ENCODE peak calls at places on chromosome 3, in ten cellular contexts. D is fibroblast of pulmonary artery; Y is adipocyte; Z is fibroblast of lung; L is mammary epithelial cell; J is Peyer's patch; T is effector memory CD4-positive, alpha-beta T cell; Q is aorta; C is cardiac muscle cell; K is right cardiac atrium. N is an unnamed sample.

GRCh38 chr3:22117751-22118346 is 366.8 kb upstream of the ZNF385D start:
- DNase-seq in D (peak), Y (peak), Z (peak), L (peak), J (no peak), T (no peak), Q (no peak), C (peak), K (no peak), N (peak)

GRCh38 chr3:71912839-71913495 is 128.0 kb upstream of the PROK2 start:
- DNase-seq in D (no peak), Y (no peak), Z (no peak), L (no peak), J (no peak), T (no peak), Q (no peak), C (no peak), K (no peak), N (peak)

GRCh38 chr3:122890077-122890484 is 95.2 kb downstream of the SLC49A4 start:
- DNase-seq in D (peak), Y (peak), Z (peak), L (peak), J (no peak), T (no peak), Q (peak), C (peak), K (peak), N (peak)

GRCh38 chr3:102106421-102107097 is 257.2 kb downstream of the NFKBIZ start:
- DNase-seq in D (peak), Y (peak), Z (peak), L (peak), J (no peak), T (no peak), Q (no peak), C (peak), K (no peak), N (peak)

GRCh38 chr3:157388976-157389375 is 47.7 kb upstream of the PTX3 start:
- DNase-seq in D (peak), Y (peak), Z (peak), L (no peak), J (no peak), T (no peak), Q (no peak), C (peak), K (no peak), N (peak)

GRCh38 chr3:63863150-63864007 is at the start of the genes ATXN7 and THOC7:
- DNase-seq in D (peak), Y (peak), Z (peak), L (peak), J (peak), T (peak), Q (peak), C (peak), K (peak), N (peak)

GRCh38 chr3:169298247-169298992 is 365.1 kb downstream of the MECOM start:
- DNase-seq in D (no peak), Y (no peak), Z (no peak), L (no peak), J (no peak), T (no peak), Q (no peak), C (no peak), K (no peak), N (no peak)

GRCh38 chr3:120177151-120177550 is 82.9 kb upstream of the GSK3B start:
- DNase-seq in D (peak), Y (peak), Z (peak), L (peak), J (no peak), T (no peak), Q (peak), C (peak), K (peak), N (peak)

GRCh38 chr3:155088705-155089380 is 8.7 kb downstream of the MME start:
- DNase-seq in D (no peak), Y (peak), Z (peak), L (no peak), J (no peak), T (no peak), Q (no peak), C (no peak), K (no peak), N (no peak)

GRCh38 chr3:177441813-177442646 is 244.7 kb upstream of the TBL1XR1 start:
- DNase-seq in D (no peak), Y (no peak), Z (peak), L (no peak), J (no peak), T (no peak), Q (no peak), C (no peak), K (peak), N (peak)

GRCh38 chr3:30655187-30655812 is 48.9 kb downstream of the TGFBR2 start:
- DNase-seq in D (peak), Y (no peak), Z (no peak), L (peak), J (no peak), T (no peak), Q (no peak), C (peak), K (no peak), N (peak)

GRCh38 chr3:34924961-34925360 is 714.4 kb upstream of the ARPP21 start:
- DNase-seq in D (no peak), Y (no peak), Z (no peak), L (no peak), J (no peak), T (no peak), Q (no peak), C (no peak), K (no peak), N (no peak)

GRCh38 chr3:115804722-115805121 is 181.4 kb downstream of the GAP43 start:
- DNase-seq in D (peak), Y (peak), Z (peak), L (peak), J (no peak), T (no peak), Q (no peak), C (peak), K (no peak), N (peak)

GRCh38 chr3:120488296-120488695 is 37.5 kb upstream of the FSTL1 start:
- DNase-seq in D (no peak), Y (no peak), Z (no peak), L (no peak), J (no peak), T (no peak), Q (no peak), C (no peak), K (no peak), N (peak)

GRCh38 chr3:142498397-142499180 is 50.8 kb upstream of the XRN1 start:
- DNase-seq in D (peak), Y (peak), Z (peak), L (peak), J (no peak), T (no peak), Q (no peak), C (peak), K (no peak), N (peak)

GRCh38 chr3:191334359-191334893 is 4.1 kb upstream of the UTS2B start:
- DNase-seq in D (no peak), Y (no peak), Z (no peak), L (no peak), J (no peak), T (no peak), Q (no peak), C (no peak), K (no peak), N (no peak)

GRCh38 chr3:65729553-65729952 is 309.2 kb downstream of the MAGI1 start:
- DNase-seq in D (peak), Y (peak), Z (peak), L (no peak), J (no peak), T (no peak), Q (no peak), C (peak), K (no peak), N (peak)

GRCh38 chr3:31275038-31275562 is 257.6 kb upstream of the STT3B start:
- DNase-seq in D (peak), Y (peak), Z (peak), L (peak), J (no peak), T (no peak), Q (no peak), C (peak), K (no peak), N (peak)

GRCh38 chr3:186998937-186999368 is 68.6 kb downstream of the ST6GAL1 start:
- DNase-seq in D (no peak), Y (no peak), Z (no peak), L (no peak), J (no peak), T (no peak), Q (no peak), C (no peak), K (no peak), N (no peak)

GRCh38 chr3:65877160-65877559 is 161.6 kb downstream of the MAGI1 start:
- DNase-seq in D (no peak), Y (no peak), Z (no peak), L (peak), J (no peak), T (no peak), Q (no peak), C (no peak), K (no peak), N (peak)

GRCh38 chr3:174618368-174618767 is 240.8 kb upstream of the NAALADL2 start:
- DNase-seq in D (no peak), Y (peak), Z (no peak), L (no peak), J (no peak), T (no peak), Q (no peak), C (no peak), K (no peak), N (no peak)

GRCh38 chr3:65953301-65953812 is 85.4 kb downstream of the MAGI1 start:
- DNase-seq in D (no peak), Y (no peak), Z (no peak), L (peak), J (peak), T (no peak), Q (no peak), C (peak), K (peak), N (no peak)

GRCh38 chr3:64342940-64343691 is 117.8 kb upstream of the PRICKLE2 start:
- DNase-seq in D (peak), Y (peak), Z (peak), L (peak), J (no peak), T (no peak), Q (no peak), C (peak), K (no peak), N (peak)

GRCh38 chr3:156575661-156576450 is 20.9 kb upstream of the SSR3 start:
- DNase-seq in D (no peak), Y (no peak), Z (no peak), L (no peak), J (no peak), T (no peak), Q (no peak), C (no peak), K (no peak), N (no peak)

GRCh38 chr3:113532698-113533533 is 561 bp downstream of the SIDT1 start:
- DNase-seq in D (no peak), Y (peak), Z (no peak), L (no peak), J (peak), T (no peak), Q (peak), C (no peak), K (peak), N (no peak)

GRCh38 chr3:167493240-167493639 is 19.4 kb upstream of the SERPINI2 start:
- DNase-seq in D (no peak), Y (no peak), Z (no peak), L (peak), J (no peak), T (no peak), Q (no peak), C (no peak), K (no peak), N (peak)

GRCh38 chr3:165185707-165186327 is 10.4 kb downstream of the SLITRK3 start:
- DNase-seq in D (peak), Y (peak), Z (peak), L (peak), J (peak), T (no peak), Q (no peak), C (peak), K (peak), N (peak)

GRCh38 chr3:18723426-18723825 is 298.3 kb upstream of the SATB1 start:
- DNase-seq in D (no peak), Y (no peak), Z (no peak), L (no peak), J (no peak), T (no peak), Q (no peak), C (no peak), K (no peak), N (no peak)

GRCh38 chr3:23806322-23807160 is 786 bp downstream of the UBE2E1 start:
- DNase-seq in D (peak), Y (peak), Z (peak), L (no peak), J (peak), T (no peak), Q (peak), C (no peak), K (peak), N (no peak)

GRCh38 chr3:197746214-197746613 is 3.5 kb upstream of the FYTTD1 start:
- DNase-seq in D (no peak), Y (no peak), Z (no peak), L (no peak), J (no peak), T (no peak), Q (no peak), C (no peak), K (no peak), N (no peak)

GRCh38 chr3:129942296-129942695 is 32.2 kb upstream of the TRH start:
- DNase-seq in D (peak), Y (peak), Z (peak), L (peak), J (peak), T (no peak), Q (no peak), C (peak), K (peak), N (peak)

GRCh38 chr3:111392911-111393351 is 149.1 kb upstream of the CD96 start:
- DNase-seq in D (no peak), Y (no peak), Z (no peak), L (peak), J (no peak), T (no peak), Q (no peak), C (no peak), K (no peak), N (no peak)

GRCh38 chr3:13020159-13020558 is 53.1 kb downstream of the IQSEC1 start:
- DNase-seq in D (no peak), Y (no peak), Z (no peak), L (no peak), J (peak), T (no peak), Q (peak), C (no peak), K (no peak), N (no peak)
- H3K4me3 ChIP-seq in D (no peak), Y (no peak), Z (no peak), L (no peak), J (no peak), T (no peak), Q (no peak), C (no peak), K (no peak), N (no peak)

DNA sequence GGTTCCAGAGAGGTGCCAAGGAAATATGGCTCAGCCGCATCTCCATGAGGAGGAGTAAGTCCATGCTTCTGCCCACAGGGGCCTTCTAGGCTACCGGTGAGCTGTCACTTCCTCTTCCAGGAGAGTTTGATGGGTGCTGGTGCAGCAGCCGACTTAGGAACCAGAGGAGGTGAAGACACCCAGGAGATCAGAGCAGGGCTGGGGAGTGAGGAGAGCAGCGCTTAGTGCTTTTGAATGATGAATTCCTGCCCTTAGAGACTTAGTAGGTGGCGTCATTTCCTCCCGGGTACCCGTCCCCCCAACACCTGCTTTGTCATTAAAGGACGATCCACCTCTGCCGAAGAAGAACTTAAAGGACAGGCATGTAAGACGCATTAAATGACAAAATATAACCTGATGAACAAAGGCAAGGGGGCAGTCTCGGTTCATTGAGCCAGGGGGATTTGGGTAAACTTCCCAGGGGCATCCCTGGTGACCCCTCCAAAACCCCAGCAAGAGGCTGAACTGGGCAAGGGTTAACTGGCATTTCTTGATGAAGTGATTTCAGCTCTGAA is 67.6 kb downstream of the HES1 start:
- DNase-seq in D (no peak), Y (no peak), Z (no peak), L (no peak), J (no peak), T (no peak), Q (no peak), C (no peak), K (no peak), N (no peak)
- H3K4me3 ChIP-seq in D (no peak), Y (no peak), Z (no peak), L (no peak), J (no peak), T (peak), Q (no peak), C (peak), K (peak), N (no peak)

GRCh38 chr3:15983693-15984092 is 185.9 kb upstream of the ANKRD28 start:
- DNase-seq in D (no peak), Y (no peak), Z (no peak), L (no peak), J (no peak), T (no peak), Q (no peak), C (no peak), K (no peak), N (no peak)

GRCh38 chr3:15983232-15983631 is 185.5 kb upstream of the ANKRD28 start:
- DNase-seq in D (peak), Y (peak), Z (peak), L (peak), J (no peak), T (no peak), Q (no peak), C (peak), K (no peak), N (peak)

GRCh38 chr3:15982243-15982642 is 184.5 kb upstream of the ANKRD28 start:
- DNase-seq in D (no peak), Y (no peak), Z (no peak), L (no peak), J (no peak), T (no peak), Q (no peak), C (no peak), K (no peak), N (no peak)

GRCh38 chr3:15979900-15980299 is 182.1 kb upstream of the ANKRD28 start:
- DNase-seq in D (no peak), Y (no peak), Z (no peak), L (no peak), J (no peak), T (no peak), Q (no peak), C (no peak), K (no peak), N (no peak)

GRCh38 chr3:15982667-15983145 is 184.9 kb upstream of the ANKRD28 start:
- DNase-seq in D (peak), Y (peak), Z (peak), L (peak), J (no peak), T (no peak), Q (peak), C (peak), K (peak), N (peak)
- H3K4me3 ChIP-seq in D (no peak), Y (peak), Z (peak), L (no peak), J (no peak), T (no peak), Q (no peak), C (no peak), K (no peak), N (peak)

DNA sequence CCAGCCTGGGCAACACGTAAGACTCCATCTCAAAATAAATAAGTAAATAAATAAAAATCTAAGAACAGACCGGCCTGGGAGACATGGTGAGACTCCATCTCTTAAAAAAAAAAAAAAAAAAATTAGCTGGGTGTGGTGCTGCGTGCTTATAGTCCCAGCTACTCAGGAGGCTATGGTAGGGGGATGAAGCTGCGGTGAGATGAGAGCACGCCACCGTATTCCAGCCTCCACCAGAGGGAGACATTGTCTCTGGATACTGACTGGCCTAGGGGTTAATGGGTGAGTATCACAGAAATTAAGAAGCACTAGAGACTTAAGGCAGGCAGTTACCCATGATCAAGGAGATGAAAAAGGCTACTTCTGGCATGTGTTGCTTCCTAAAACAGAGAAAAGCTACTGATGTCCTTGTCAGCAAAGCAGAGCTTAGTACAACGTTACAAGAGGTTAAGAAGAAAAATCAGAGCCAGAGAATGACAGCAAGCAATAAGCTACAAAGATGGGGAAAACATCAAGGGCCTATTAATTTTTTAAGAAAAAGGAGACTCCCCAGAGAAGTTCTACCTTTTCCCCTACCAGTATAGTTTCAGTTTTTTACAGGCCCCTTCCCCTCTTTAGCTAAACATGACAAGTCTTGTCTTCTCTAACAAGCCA is 8.6 kb downstream of the TFRC start:
- DNase-seq in D (peak), Y (peak), Z (peak), L (peak), J (peak), T (peak), Q (no peak), C (peak), K (peak), N (peak)
- H3K4me3 ChIP-seq in D (no peak), Y (no peak), Z (no peak), L (no peak), J (no peak), T (no peak), Q (no peak), C (no peak), K (no peak), N (no peak)

GRCh38 chr3:48268936-48269551 is 28.1 kb downstream of the ZNF589 start:
- DNase-seq in D (no peak), Y (no peak), Z (no peak), L (peak), J (peak), T (no peak), Q (no peak), C (peak), K (no peak), N (peak)
- H3K4me3 ChIP-seq in D (no peak), Y (no peak), Z (no peak), L (peak), J (no peak), T (peak), Q (no peak), C (no peak), K (no peak), N (no peak)

DNA sequence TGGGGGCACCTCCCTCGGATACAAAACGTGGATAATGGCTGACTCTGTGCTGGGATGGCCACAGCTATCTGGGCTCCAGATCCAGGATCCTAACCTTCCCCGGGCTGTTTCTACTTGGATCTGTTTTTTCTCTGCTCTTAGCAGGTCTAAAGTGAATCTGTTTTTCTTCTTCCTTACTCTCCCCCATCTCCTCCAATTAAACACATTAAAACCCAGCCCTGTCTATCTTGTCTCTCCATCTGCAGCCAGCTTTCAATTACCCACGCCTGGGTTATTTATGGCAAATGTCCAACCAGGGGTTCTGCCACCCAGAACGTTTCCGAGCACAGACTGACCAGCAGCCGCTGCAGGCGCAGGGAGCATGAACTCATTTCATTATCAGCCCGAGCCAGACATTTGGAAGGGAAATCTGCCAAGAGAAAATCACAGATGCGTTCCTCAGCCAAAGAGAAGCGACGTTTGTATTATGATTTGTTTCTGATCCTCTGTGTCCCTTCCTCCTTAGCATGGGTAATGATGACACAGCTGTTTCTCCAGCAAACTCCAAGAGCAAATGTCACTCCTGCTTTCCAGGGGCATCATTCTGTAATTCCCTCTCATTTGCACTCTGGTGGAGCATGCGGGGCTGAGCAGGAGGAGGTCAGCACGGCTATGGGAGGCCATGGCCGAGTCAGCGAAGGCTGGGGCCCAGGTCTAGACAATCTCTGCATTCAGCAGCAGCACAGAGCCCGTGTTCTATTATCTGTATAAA is 42.0 kb downstream of the UMPS start:
- DNase-seq in D (peak), Y (peak), Z (peak), L (no peak), J (no peak), T (no peak), Q (peak), C (peak), K (peak), N (peak)
- H3K4me3 ChIP-seq in D (no peak), Y (peak), Z (no peak), L (no peak), J (no peak), T (no peak), Q (no peak), C (no peak), K (no peak), N (no peak)

N was measured in fibroblast of mammary gland.